ENCODE peak calls at places on chromosome 18, in five cellular contexts. One of them, this sample, is unnamed.

GRCh38 chr18:78814766-78815165 is 164.9 kb upstream of the SALL3 start:
- DNase-seq in stimulated activated CD8-positive, alpha-beta memory T cell treated with anti-CD3 and anti-CD28 coated beads, Interleukin-12 subunit alpha, Interleukin-12 subunit beta, amount 100 ng/mL, for 1 hour: no peak
- DNase-seq in neural crest cell: no peak
- DNase-seq in A172: no peak
- DNase-seq in stimulated activated CD4-positive, alpha-beta T cell treated with anti-CD3 and anti-CD28 coated beads, Interleukin-15, amount 100 ng/mL, for 1 hour: no peak
- DNase-seq in this sample: no peak

GRCh38 chr18:36688020-36688965 is 140.5 kb downstream of the TPGS2 start:
- DNase-seq in stimulated activated CD4-positive, alpha-beta T cell treated with anti-CD3 and anti-CD28 coated beads, Interleukin-15, amount 100 ng/mL, for 1 hour: no peak
- DNase-seq in stimulated activated CD8-positive, alpha-beta memory T cell treated with anti-CD3 and anti-CD28 coated beads, Interleukin-12 subunit alpha, Interleukin-12 subunit beta, amount 100 ng/mL, for 1 hour: no peak
- DNase-seq in A172: peak; percentile 66
- DNase-seq in neural crest cell: peak; percentile 70
- DNase-seq in this sample: no peak

GRCh38 chr18:10490401-10491289 is 35.2 kb upstream of the NAPG start:
- DNase-seq in A172: no peak
- DNase-seq in stimulated activated CD8-positive, alpha-beta memory T cell treated with anti-CD3 and anti-CD28 coated beads, Interleukin-12 subunit alpha, Interleukin-12 subunit beta, amount 100 ng/mL, for 1 hour: peak; percentile 5
- DNase-seq in stimulated activated CD4-positive, alpha-beta T cell treated with anti-CD3 and anti-CD28 coated beads, Interleukin-15, amount 100 ng/mL, for 1 hour: no peak
- DNase-seq in neural crest cell: no peak
- DNase-seq in this sample: peak; percentile 74

GRCh38 chr18:77062518-77063003 is 70.0 kb downstream of the MBP start:
- DNase-seq in A172: peak; percentile 69
- DNase-seq in stimulated activated CD4-positive, alpha-beta T cell treated with anti-CD3 and anti-CD28 coated beads, Interleukin-15, amount 100 ng/mL, for 1 hour: peak; percentile 45
- DNase-seq in stimulated activated CD8-positive, alpha-beta memory T cell treated with anti-CD3 and anti-CD28 coated beads, Interleukin-12 subunit alpha, Interleukin-12 subunit beta, amount 100 ng/mL, for 1 hour: no peak
- DNase-seq in neural crest cell: no peak
- DNase-seq in this sample: no peak

GRCh38 chr18:75198046-75198445 is 10.9 kb downstream of the PTGR3 start:
- DNase-seq in A172: no peak
- DNase-seq in stimulated activated CD8-positive, alpha-beta memory T cell treated with anti-CD3 and anti-CD28 coated beads, Interleukin-12 subunit alpha, Interleukin-12 subunit beta, amount 100 ng/mL, for 1 hour: no peak
- DNase-seq in stimulated activated CD4-positive, alpha-beta T cell treated with anti-CD3 and anti-CD28 coated beads, Interleukin-15, amount 100 ng/mL, for 1 hour: no peak
- DNase-seq in neural crest cell: no peak
- DNase-seq in this sample: no peak

GRCh38 chr18:47930086-47930843 is at the start of gene SMAD2:
- DNase-seq in stimulated activated CD8-positive, alpha-beta memory T cell treated with anti-CD3 and anti-CD28 coated beads, Interleukin-12 subunit alpha, Interleukin-12 subunit beta, amount 100 ng/mL, for 1 hour: peak; percentile 60
- DNase-seq in neural crest cell: peak; percentile 61
- DNase-seq in stimulated activated CD4-positive, alpha-beta T cell treated with anti-CD3 and anti-CD28 coated beads, Interleukin-15, amount 100 ng/mL, for 1 hour: peak; percentile 61
- DNase-seq in A172: peak; percentile 26
- DNase-seq in this sample: peak; percentile 15

GRCh38 chr18:27411911-27412310 is 226.8 kb upstream of the CHST9 start:
- DNase-seq in neural crest cell: no peak
- DNase-seq in A172: no peak
- DNase-seq in stimulated activated CD4-positive, alpha-beta T cell treated with anti-CD3 and anti-CD28 coated beads, Interleukin-15, amount 100 ng/mL, for 1 hour: no peak
- DNase-seq in stimulated activated CD8-positive, alpha-beta memory T cell treated with anti-CD3 and anti-CD28 coated beads, Interleukin-12 subunit alpha, Interleukin-12 subunit beta, amount 100 ng/mL, for 1 hour: no peak
- DNase-seq in this sample: no peak

GRCh38 chr18:78512080-78512601 is 467.5 kb upstream of the SALL3 start:
- DNase-seq in stimulated activated CD8-positive, alpha-beta memory T cell treated with anti-CD3 and anti-CD28 coated beads, Interleukin-12 subunit alpha, Interleukin-12 subunit beta, amount 100 ng/mL, for 1 hour: no peak
- DNase-seq in stimulated activated CD4-positive, alpha-beta T cell treated with anti-CD3 and anti-CD28 coated beads, Interleukin-15, amount 100 ng/mL, for 1 hour: no peak
- DNase-seq in A172: no peak
- DNase-seq in neural crest cell: no peak
- DNase-seq in this sample: no peak

GRCh38 chr18:24731981-24732380 is 271.5 kb downstream of the HRH4 start:
- DNase-seq in stimulated activated CD4-positive, alpha-beta T cell treated with anti-CD3 and anti-CD28 coated beads, Interleukin-15, amount 100 ng/mL, for 1 hour: no peak
- DNase-seq in A172: peak; percentile 18
- DNase-seq in stimulated activated CD8-positive, alpha-beta memory T cell treated with anti-CD3 and anti-CD28 coated beads, Interleukin-12 subunit alpha, Interleukin-12 subunit beta, amount 100 ng/mL, for 1 hour: no peak
- DNase-seq in neural crest cell: no peak
- DNase-seq in this sample: no peak

GRCh38 chr18:70197844-70198243 is 7.6 kb downstream of the RTTN start:
- DNase-seq in stimulated activated CD4-positive, alpha-beta T cell treated with anti-CD3 and anti-CD28 coated beads, Interleukin-15, amount 100 ng/mL, for 1 hour: no peak
- DNase-seq in A172: no peak
- DNase-seq in neural crest cell: no peak
- DNase-seq in stimulated activated CD8-positive, alpha-beta memory T cell treated with anti-CD3 and anti-CD28 coated beads, Interleukin-12 subunit alpha, Interleukin-12 subunit beta, amount 100 ng/mL, for 1 hour: no peak
- DNase-seq in this sample: no peak

GRCh38 chr18:10518595-10519273 is 7.1 kb upstream of the NAPG start:
- DNase-seq in stimulated activated CD4-positive, alpha-beta T cell treated with anti-CD3 and anti-CD28 coated beads, Interleukin-15, amount 100 ng/mL, for 1 hour: no peak
- DNase-seq in A172: no peak
- DNase-seq in stimulated activated CD8-positive, alpha-beta memory T cell treated with anti-CD3 and anti-CD28 coated beads, Interleukin-12 subunit alpha, Interleukin-12 subunit beta, amount 100 ng/mL, for 1 hour: no peak
- DNase-seq in neural crest cell: peak; percentile 32
- DNase-seq in this sample: no peak

GRCh38 chr18:23683671-23684070 is 5.6 kb upstream of the LAMA3 start:
- DNase-seq in A172: peak; percentile 29
- DNase-seq in stimulated activated CD8-positive, alpha-beta memory T cell treated with anti-CD3 and anti-CD28 coated beads, Interleukin-12 subunit alpha, Interleukin-12 subunit beta, amount 100 ng/mL, for 1 hour: no peak
- DNase-seq in stimulated activated CD4-positive, alpha-beta T cell treated with anti-CD3 and anti-CD28 coated beads, Interleukin-15, amount 100 ng/mL, for 1 hour: no peak
- DNase-seq in neural crest cell: no peak
- DNase-seq in this sample: no peak

GRCh38 chr18:74435740-74436139 is 21.4 kb downstream of the DIPK1C start:
- DNase-seq in stimulated activated CD4-positive, alpha-beta T cell treated with anti-CD3 and anti-CD28 coated beads, Interleukin-15, amount 100 ng/mL, for 1 hour: no peak
- DNase-seq in A172: no peak
- DNase-seq in neural crest cell: no peak
- DNase-seq in stimulated activated CD8-positive, alpha-beta memory T cell treated with anti-CD3 and anti-CD28 coated beads, Interleukin-12 subunit alpha, Interleukin-12 subunit beta, amount 100 ng/mL, for 1 hour: no peak
- DNase-seq in this sample: no peak

GRCh38 chr18:63301458-63301857 is 18.1 kb downstream of the BCL2 start:
- DNase-seq in neural crest cell: no peak
- DNase-seq in A172: no peak
- DNase-seq in stimulated activated CD4-positive, alpha-beta T cell treated with anti-CD3 and anti-CD28 coated beads, Interleukin-15, amount 100 ng/mL, for 1 hour: no peak
- DNase-seq in stimulated activated CD8-positive, alpha-beta memory T cell treated with anti-CD3 and anti-CD28 coated beads, Interleukin-12 subunit alpha, Interleukin-12 subunit beta, amount 100 ng/mL, for 1 hour: no peak
- DNase-seq in this sample: no peak

GRCh38 chr18:35982404-35983114 is 10.1 kb downstream of the RMP24 start:
- DNase-seq in neural crest cell: no peak
- DNase-seq in A172: no peak
- DNase-seq in stimulated activated CD4-positive, alpha-beta T cell treated with anti-CD3 and anti-CD28 coated beads, Interleukin-15, amount 100 ng/mL, for 1 hour: no peak
- DNase-seq in stimulated activated CD8-positive, alpha-beta memory T cell treated with anti-CD3 and anti-CD28 coated beads, Interleukin-12 subunit alpha, Interleukin-12 subunit beta, amount 100 ng/mL, for 1 hour: no peak
- DNase-seq in this sample: no peak

GRCh38 chr18:30280861-30281470 is 761.6 kb downstream of the DSC3 start:
- DNase-seq in neural crest cell: peak; percentile 56
- DNase-seq in stimulated activated CD8-positive, alpha-beta memory T cell treated with anti-CD3 and anti-CD28 coated beads, Interleukin-12 subunit alpha, Interleukin-12 subunit beta, amount 100 ng/mL, for 1 hour: no peak
- DNase-seq in stimulated activated CD4-positive, alpha-beta T cell treated with anti-CD3 and anti-CD28 coated beads, Interleukin-15, amount 100 ng/mL, for 1 hour: no peak
- DNase-seq in A172: peak; percentile 57
- DNase-seq in this sample: no peak